ENCODE peak calls at places on chromosomes 12 and 14, in seven cellular contexts. One of them, this sample, is unnamed.

GRCh38 chr12:3127832-3128231 is 50.7 kb downstream of the TSPAN9 start:
- DNase-seq in tibial nerve: no peak
- DNase-seq in A549: no peak
- DNase-seq in transverse colon: no peak
- DNase-seq in stomach: no peak
- DNase-seq in sigmoid colon: no peak
- DNase-seq in GM12878: no peak
- DNase-seq in this sample: no peak

GRCh38 chr12:68334136-68334535 is 2.0 kb upstream of the MDM1 start:
- DNase-seq in tibial nerve: no peak
- DNase-seq in A549: no peak
- DNase-seq in transverse colon: peak
- DNase-seq in stomach: no peak
- DNase-seq in sigmoid colon: no peak
- DNase-seq in GM12878: peak
- DNase-seq in this sample: no peak

GRCh38 chr12:66901136-66901932 is 222.5 kb upstream of the GRIP1 start:
- DNase-seq in tibial nerve: no peak
- DNase-seq in A549: no peak
- DNase-seq in transverse colon: no peak
- DNase-seq in stomach: no peak
- DNase-seq in sigmoid colon: no peak
- DNase-seq in GM12878: peak
- DNase-seq in this sample: no peak

GRCh38 chr12:100156731-100157426 is 14.2 kb upstream of the BLTP3B start:
- DNase-seq in tibial nerve: no peak
- DNase-seq in A549: no peak
- DNase-seq in transverse colon: no peak
- DNase-seq in stomach: no peak
- DNase-seq in sigmoid colon: no peak
- DNase-seq in GM12878: no peak
- DNase-seq in this sample: no peak

GRCh38 chr12:92927055-92927435 is 2.0 kb downstream of the EEA1 start:
- DNase-seq in tibial nerve: no peak
- DNase-seq in A549: no peak
- DNase-seq in transverse colon: no peak
- DNase-seq in stomach: no peak
- DNase-seq in sigmoid colon: no peak
- DNase-seq in GM12878: peak
- DNase-seq in this sample: peak

GRCh38 chr12:12010277-12011031 is 60.3 kb upstream of the BCL2L14 start:
- DNase-seq in tibial nerve: no peak
- DNase-seq in A549: no peak
- DNase-seq in transverse colon: peak
- DNase-seq in stomach: no peak
- DNase-seq in sigmoid colon: peak
- DNase-seq in GM12878: peak
- DNase-seq in this sample: no peak

GRCh38 chr14:41636492-41637392 is 30.1 kb downstream of the LRFN5 start:
- DNase-seq in tibial nerve: no peak
- DNase-seq in A549: no peak
- DNase-seq in transverse colon: no peak
- DNase-seq in stomach: no peak
- DNase-seq in sigmoid colon: no peak
- DNase-seq in GM12878: no peak
- DNase-seq in this sample: no peak

GRCh38 chr12:49059385-49060232 is 985 bp downstream of the KMT2D start:
- DNase-seq in tibial nerve: no peak
- DNase-seq in A549: peak
- DNase-seq in transverse colon: peak
- DNase-seq in stomach: no peak
- DNase-seq in sigmoid colon: no peak
- DNase-seq in GM12878: no peak
- DNase-seq in this sample: no peak

GRCh38 chr12:12704593-12705230 is 8.7 kb upstream of the GPR19 start:
- DNase-seq in tibial nerve: no peak
- DNase-seq in A549: peak
- DNase-seq in transverse colon: peak
- DNase-seq in stomach: peak
- DNase-seq in sigmoid colon: peak
- DNase-seq in GM12878: no peak
- DNase-seq in this sample: no peak

GRCh38 chr12:754871-755562 is 2.6 kb downstream of the WNK1 start:
- DNase-seq in tibial nerve: no peak
- DNase-seq in A549: peak
- DNase-seq in transverse colon: no peak
- DNase-seq in stomach: no peak
- DNase-seq in sigmoid colon: no peak
- DNase-seq in GM12878: no peak
- DNase-seq in this sample: no peak

DNA sequence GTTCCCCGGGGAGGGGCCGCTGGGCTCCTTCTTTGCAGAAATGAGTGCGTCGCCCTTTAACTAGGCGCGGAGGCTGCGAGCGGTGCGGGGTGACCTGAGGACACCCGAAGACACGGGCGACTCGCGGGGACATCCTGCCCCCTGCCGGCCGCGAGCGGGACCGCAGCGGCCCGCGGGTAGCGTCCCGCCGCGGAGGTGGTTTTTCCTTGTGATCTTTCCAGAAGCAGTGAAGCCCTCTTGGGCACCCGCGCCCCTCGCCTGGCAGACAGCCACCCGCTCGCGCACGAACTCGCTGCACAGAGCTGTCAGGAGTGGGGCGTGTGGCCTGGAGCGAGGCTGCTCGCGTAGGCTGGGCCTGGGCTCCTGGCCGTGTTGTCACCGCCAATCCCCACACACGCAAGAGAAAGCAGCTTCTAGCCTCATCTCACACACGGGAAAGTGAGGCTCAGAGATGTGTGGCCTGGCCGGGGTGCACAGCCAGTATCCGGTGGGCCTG is 67.2 kb downstream of the DIO3 start:
- DNase-seq in tibial nerve: peak
- DNase-seq in A549: peak
- DNase-seq in transverse colon: peak
- DNase-seq in stomach: peak
- DNase-seq in sigmoid colon: peak
- DNase-seq in GM12878: no peak
- DNase-seq in this sample: no peak
- TF ChIP-seq EP300 in tibial nerve: no peak
- TF ChIP-seq EP300 in A549: no peak
- TF ChIP-seq EP300 in transverse colon: no peak
- TF ChIP-seq EP300 in stomach: no peak
- TF ChIP-seq EP300 in sigmoid colon: no peak
- TF ChIP-seq EP300 in GM12878: no peak
- TF ChIP-seq EP300 in this sample: no peak

DNA sequence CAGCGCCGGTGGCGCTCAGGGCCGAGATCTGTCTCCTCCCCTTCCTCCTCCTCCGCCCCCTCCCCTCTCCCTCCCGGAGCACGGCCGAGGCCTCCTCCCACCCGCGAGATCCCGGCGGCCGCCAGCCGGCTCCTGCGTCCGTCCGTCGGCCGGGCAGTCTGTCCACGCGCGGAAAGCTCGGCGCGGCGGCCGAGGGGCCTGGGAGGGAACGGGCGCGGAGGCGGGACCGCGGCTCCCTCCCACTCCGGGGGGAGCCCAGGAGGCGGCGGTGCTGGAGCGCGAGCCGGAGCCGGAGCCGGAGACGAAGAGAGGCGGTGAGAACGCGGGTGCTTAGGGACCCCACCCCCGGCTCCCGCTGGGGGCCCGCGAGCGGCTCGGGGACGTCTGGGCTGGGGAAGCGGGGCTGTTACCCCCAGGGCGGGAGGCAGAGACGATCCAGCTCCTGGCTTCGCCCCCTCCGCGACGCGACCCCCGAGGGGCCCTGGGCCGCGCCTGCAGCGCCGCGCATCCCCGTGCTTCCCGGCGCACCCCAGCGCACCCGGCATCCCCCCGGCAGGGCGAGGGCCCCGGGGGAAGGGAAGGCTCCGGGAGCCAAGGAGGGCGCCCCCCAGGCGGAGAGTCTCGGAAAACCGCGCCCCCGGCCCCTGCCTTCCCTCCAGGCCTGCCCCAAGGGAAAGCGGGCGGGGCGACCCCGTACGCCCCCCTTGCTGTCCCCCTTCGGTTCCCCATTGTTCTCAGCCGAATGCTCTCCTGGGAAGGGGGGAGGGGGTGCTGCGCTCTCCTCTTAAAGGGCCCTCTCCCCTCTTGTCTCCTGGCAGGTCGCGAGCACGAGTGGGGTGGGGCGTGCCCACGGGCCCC is at the start of gene DTX1:
- DNase-seq in tibial nerve: no peak
- DNase-seq in A549: no peak
- DNase-seq in transverse colon: no peak
- DNase-seq in stomach: no peak
- DNase-seq in sigmoid colon: no peak
- DNase-seq in GM12878: no peak
- DNase-seq in this sample: no peak
- TF ChIP-seq EP300 in tibial nerve: no peak
- TF ChIP-seq EP300 in A549: no peak
- TF ChIP-seq EP300 in transverse colon: no peak
- TF ChIP-seq EP300 in stomach: no peak
- TF ChIP-seq EP300 in sigmoid colon: no peak
- TF ChIP-seq EP300 in GM12878: no peak
- TF ChIP-seq EP300 in this sample: no peak

DNA sequence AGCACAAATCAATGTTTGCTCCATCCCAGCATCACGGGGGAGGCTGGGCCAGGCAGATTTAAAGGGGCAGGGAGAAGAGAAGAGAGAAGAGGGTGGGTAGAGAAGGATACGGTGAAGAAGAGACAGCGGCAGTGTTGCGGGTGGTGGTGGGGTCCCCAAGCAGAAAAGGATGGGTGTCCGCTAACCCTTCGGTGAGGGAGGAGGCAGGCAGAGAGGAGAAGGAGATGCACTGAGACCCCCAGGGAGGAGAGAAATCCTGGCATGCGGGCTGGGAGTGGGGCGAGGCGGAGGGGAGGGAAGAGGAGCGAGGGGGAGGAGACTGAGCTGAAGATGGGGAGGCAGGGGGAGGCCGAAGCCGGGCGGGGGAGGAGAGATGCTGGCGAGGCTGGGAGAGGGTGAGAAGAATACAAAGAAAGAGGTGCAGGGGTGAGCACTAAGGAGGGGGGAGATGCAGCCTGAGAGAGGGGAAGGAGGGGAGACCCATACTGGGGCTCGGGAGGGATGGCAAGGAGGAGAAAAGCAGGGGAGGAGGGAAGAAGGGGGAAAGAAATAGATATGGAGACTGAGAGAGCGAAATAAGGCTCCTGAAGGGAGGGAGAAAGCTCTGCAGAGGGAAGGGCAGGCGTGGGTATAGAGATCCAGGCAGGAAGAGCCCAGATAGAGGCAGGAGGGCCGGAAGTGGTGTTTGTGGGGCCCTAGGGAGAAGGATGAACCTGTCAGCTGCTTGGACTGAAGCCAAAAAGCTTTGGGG is at the start of gene JPH4:
- DNase-seq in tibial nerve: no peak
- DNase-seq in A549: no peak
- DNase-seq in transverse colon: no peak
- DNase-seq in stomach: peak
- DNase-seq in sigmoid colon: peak
- DNase-seq in GM12878: no peak
- DNase-seq in this sample: peak
- TF ChIP-seq EP300 in tibial nerve: no peak
- TF ChIP-seq EP300 in A549: no peak
- TF ChIP-seq EP300 in transverse colon: no peak
- TF ChIP-seq EP300 in stomach: no peak
- TF ChIP-seq EP300 in sigmoid colon: no peak
- TF ChIP-seq EP300 in GM12878: no peak
- TF ChIP-seq EP300 in this sample: no peak

DNA sequence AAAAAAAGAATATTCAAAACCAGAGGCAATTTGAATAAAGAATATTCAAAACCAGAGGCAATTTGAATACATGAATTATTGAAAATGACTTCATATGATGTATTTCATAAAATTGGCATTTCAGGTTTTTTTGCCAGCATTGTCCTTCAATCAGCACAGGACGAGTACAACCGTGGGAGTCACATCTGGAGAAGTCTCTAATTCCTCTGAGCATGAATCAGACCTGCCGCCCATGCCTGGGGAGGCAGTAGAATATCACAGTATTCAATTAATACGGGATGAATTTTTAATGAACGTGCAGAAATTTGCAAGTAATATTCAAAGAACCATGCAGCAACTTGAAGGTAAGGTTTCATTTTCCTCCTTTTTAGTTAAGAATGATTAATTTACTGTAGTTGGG is 18.9 kb downstream of the DNAH10 start:
- DNase-seq in tibial nerve: no peak
- DNase-seq in A549: no peak
- DNase-seq in transverse colon: no peak
- DNase-seq in stomach: no peak
- DNase-seq in sigmoid colon: no peak
- DNase-seq in GM12878: no peak
- DNase-seq in this sample: no peak
- TF ChIP-seq EP300 in tibial nerve: no peak
- TF ChIP-seq EP300 in A549: no peak
- TF ChIP-seq EP300 in transverse colon: no peak
- TF ChIP-seq EP300 in stomach: no peak
- TF ChIP-seq EP300 in sigmoid colon: no peak
- TF ChIP-seq EP300 in GM12878: no peak
- TF ChIP-seq EP300 in this sample: no peak

This sample was measured in suprapubic skin.